ENCODE peak calls at places on chromosomes 11 and 22, in nine cellular contexts. Y is RPMI8226; K is activated effector memory CD4-positive, alpha-beta T cell treated with anti-CD3 and anti-CD28 coated beads, Interleukin-2, amount 50 U/mL, for 16 hours; E is lower lobe of right lung; I is pancreas; X is adipocyte; N is T-helper 2 cell; U is A549; J is glutamatergic neuron. F is an unnamed sample.
A peak's percentile ranks its signal among the peaks of the same experiment; 100 is the strongest.

GRCh38 chr11:116300252-116300651 is 472.5 kb downstream of the BUD13 start:
- DNase-seq in I (no peak), N (no peak), Y (no peak), J (no peak), U (no peak), K (no peak), X (no peak), E (no peak), F (no peak)

GRCh38 chr22:39545310-39546063 is 12.9 kb upstream of the RPS19BP1 start:
- DNase-seq in J (no peak), Y (no peak), K (peak; percentile 90), N (peak; percentile 71), I (peak; percentile 88), E (no peak), X (peak; percentile 49), U (no peak), F (no peak)

GRCh38 chr11:118947091-118947490 is 9.0 kb upstream of the UPK2 start:
- DNase-seq in X (no peak), K (no peak), Y (no peak), E (no peak), N (no peak), I (no peak), U (no peak), J (no peak), F (peak; percentile 10)

GRCh38 chr11:119832536-119832935 is 103.5 kb upstream of the NECTIN1 start:
- DNase-seq in J (no peak), K (no peak), I (no peak), Y (no peak), X (peak; percentile 20), N (no peak), U (no peak), E (peak; percentile 53), F (peak; percentile 84)

GRCh38 chr11:44755553-44756505 is 29.1 kb downstream of the TSPAN18 start:
- DNase-seq in Y (no peak), I (no peak), K (no peak), E (no peak), U (no peak), N (no peak), X (peak; percentile 22), J (no peak), F (no peak)

GRCh38 chr11:94597896-94598295 is 30.7 kb downstream of the PIWIL4 start:
- DNase-seq in X (peak; percentile 48), E (no peak), Y (no peak), J (no peak), N (no peak), K (no peak), U (peak; percentile 5), I (no peak), F (no peak)

GRCh38 chr22:31173386-31174145 is 13.6 kb downstream of the RNF185 start:
- DNase-seq in J (no peak), I (no peak), E (no peak), K (no peak), X (peak; percentile 86), U (peak; percentile 32), Y (no peak), N (no peak), F (no peak)

GRCh38 chr22:44753189-44754042 is 1.0 kb downstream of the ARHGAP8 start:
- DNase-seq in X (peak; percentile 57), E (no peak), Y (peak; percentile 94), N (no peak), U (no peak), K (no peak), I (no peak), J (no peak), F (no peak)

GRCh38 chr11:57172031-57172430 is 9.7 kb upstream of the LRRC55 start:
- DNase-seq in I (no peak), J (no peak), Y (no peak), E (no peak), K (no peak), U (no peak), X (no peak), N (no peak), F (no peak)

GRCh38 chr22:27723150-27723549 is 78.4 kb downstream of the MN1 start:
- DNase-seq in U (no peak), J (no peak), Y (no peak), I (no peak), N (no peak), X (peak; percentile 39), K (no peak), E (no peak), F (no peak)

GRCh38 chr11:33640730-33641371 is 59.8 kb downstream of the C11orf91 start:
- DNase-seq in X (no peak), U (no peak), Y (no peak), N (no peak), J (no peak), I (no peak), E (no peak), K (no peak), F (no peak)

GRCh38 chr11:101061606-101062005 is 68.0 kb downstream of the PGR start:
- DNase-seq in U (no peak), X (peak; percentile 2), E (no peak), J (no peak), Y (no peak), N (no peak), I (no peak), K (no peak), F (no peak)

GRCh38 chr11:30549565-30549964 is 36.6 kb downstream of the MPPED2 start:
- DNase-seq in I (no peak), U (no peak), E (no peak), N (no peak), Y (no peak), J (no peak), X (no peak), K (no peak), F (no peak)

GRCh38 chr11:120390585-120390922 is 54.3 kb downstream of the ARHGEF12 start:
- DNase-seq in K (no peak), X (no peak), J (no peak), Y (no peak), I (no peak), N (no peak), E (no peak), U (no peak), F (no peak)

GRCh38 chr11:22130462-22131053 is 62.3 kb upstream of the ANO5 start:
- DNase-seq in X (peak; percentile 12), Y (no peak), I (no peak), K (no peak), E (no peak), N (no peak), J (no peak), U (peak; percentile 9), F (no peak)

GRCh38 chr11:74037309-74037708 is 28.4 kb upstream of the UCP3 start:
- DNase-seq in I (no peak), E (no peak), U (peak; percentile 21), Y (no peak), X (no peak), K (no peak), N (no peak), J (no peak), F (peak; percentile 81)

GRCh38 chr11:120316880-120317688 is 8.0 kb upstream of the TLCD5 start:
- DNase-seq in E (peak; percentile 84), I (peak; percentile 60), U (no peak), Y (no peak), X (no peak), N (no peak), J (no peak), K (no peak), F (peak; percentile 91)

GRCh38 chr11:72702842-72703241 is 28.6 kb upstream of the PDE2A start:
- DNase-seq in N (no peak), I (no peak), U (no peak), J (no peak), E (no peak), Y (no peak), K (no peak), X (no peak), F (peak; percentile 64)

GRCh38 chr11:75852406-75853017 is 37.5 kb downstream of the UVRAG start:
- DNase-seq in E (no peak), N (no peak), K (no peak), U (no peak), J (no peak), Y (no peak), X (no peak), I (no peak), F (no peak)

GRCh38 chr11:2891291-2891690 is 5.7 kb upstream of the CDKN1C start:
- DNase-seq in Y (no peak), J (no peak), E (no peak), K (no peak), X (no peak), U (no peak), N (no peak), I (no peak), F (no peak)

GRCh38 chr22:36729321-36729720 is 25.8 kb upstream of the CACNG2 start:
- DNase-seq in Y (no peak), X (no peak), J (no peak), I (no peak), E (no peak), N (no peak), U (no peak), K (no peak), F (no peak)

GRCh38 chr11:64026575-64027213 is 9.0 kb upstream of the FLRT1 start:
- DNase-seq in I (no peak), J (no peak), Y (no peak), X (no peak), E (no peak), N (no peak), U (no peak), K (no peak), F (no peak)

GRCh38 chr11:83677730-83678129 is 391.6 kb upstream of the CCDC90B start:
- DNase-seq in I (no peak), K (no peak), E (no peak), N (no peak), Y (no peak), U (no peak), J (no peak), X (no peak), F (no peak)

GRCh38 chr11:119065369-119065768 is 2.2 kb upstream of the VPS11 start:
- DNase-seq in I (no peak), N (peak; percentile 80), X (peak; percentile 43), E (no peak), J (no peak), U (peak; percentile 52), Y (peak; percentile 51), K (peak; percentile 74), F (no peak)